ENCODE peak calls at places on chromosomes 2 and 18, in eight cellular contexts. G is GM23338, Y is HFF-Myc, N is heart right ventricle, E is colonic mucosa, R is fibroblast of villous mesenchyme, H is kidney epithelial cell, W is suprapubic skin. Z is an unnamed sample.

GRCh38 chr2:33412920-33413319 is 63.5 kb upstream of the RASGRP3 start:
- DNase-seq in G (peak; percentile 54), Y (no peak), N (no peak), E (no peak), R (peak; percentile 69), H (no peak), W (no peak), Z (peak; percentile 78)

GRCh38 chr2:106961328-106961727 is 75.4 kb upstream of the ST6GAL2 start:
- DNase-seq in G (no peak), Y (no peak), N (no peak), E (no peak), R (no peak), H (no peak), W (no peak), Z (no peak)

GRCh38 chr2:8044046-8044594 is 637.7 kb upstream of the ID2 start:
- DNase-seq in G (no peak), Y (no peak), N (no peak), E (no peak), R (no peak), H (no peak), W (no peak), Z (no peak)

GRCh38 chr18:48828713-48829442 is 121.9 kb downstream of the SMAD7 start:
- DNase-seq in G (no peak), Y (no peak), N (no peak), E (no peak), R (peak; percentile 50), H (no peak), W (peak; percentile 75), Z (no peak)

GRCh38 chr2:85470850-85471800 is 52.6 kb downstream of the SH2D6 start:
- DNase-seq in G (no peak), Y (no peak), N (no peak), E (peak; percentile 76), R (no peak), H (no peak), W (no peak), Z (no peak)

GRCh38 chr2:233081731-233082221 is 21.6 kb downstream of the INPP5D start:
- DNase-seq in G (no peak), Y (no peak), N (no peak), E (no peak), R (no peak), H (no peak), W (no peak), Z (no peak)

GRCh38 chr2:188333751-188334524 is 42.3 kb downstream of the GULP1 start:
- DNase-seq in G (no peak), Y (no peak), N (peak; percentile 17), E (no peak), R (no peak), H (no peak), W (no peak), Z (peak; percentile 24)

GRCh38 chr2:233058717-233059546 is 1.2 kb upstream of the INPP5D start:
- DNase-seq in G (no peak), Y (no peak), N (no peak), E (no peak), R (no peak), H (no peak), W (peak; percentile 73), Z (no peak)

GRCh38 chr2:123363076-123363475 is 662.0 kb upstream of the CNTNAP5 start:
- DNase-seq in G (no peak), Y (no peak), N (no peak), E (no peak), R (no peak), H (no peak), W (no peak), Z (no peak)

GRCh38 chr2:135742307-135742838 is 718 bp downstream of the UBXN4 start:
- DNase-seq in G (peak; percentile 63), Y (no peak), N (peak; percentile 33), E (peak; percentile 43), R (peak; percentile 80), H (peak; percentile 23), W (no peak), Z (peak; percentile 60)

GRCh38 chr2:135741395-135742306 is at the start of gene UBXN4:
- DNase-seq in G (peak; percentile 98), Y (peak; percentile 94), N (peak; percentile 97), E (peak; percentile 98), R (peak; percentile 99), H (peak; percentile 96), W (peak; percentile 97), Z (peak; percentile 99)

GRCh38 chr2:135743860-135744259 is 2.2 kb downstream of the UBXN4 start:
- DNase-seq in G (no peak), Y (no peak), N (no peak), E (no peak), R (peak; percentile 81), H (no peak), W (no peak), Z (no peak)

GRCh38 chr2:135744761-135745314 is 3.2 kb downstream of the UBXN4 start:
- DNase-seq in G (peak; percentile 52), Y (no peak), N (no peak), E (no peak), R (peak; percentile 29), H (no peak), W (no peak), Z (peak; percentile 18)

GRCh38 chr2:135741043-135741394 is 636 bp upstream of the UBXN4 start:
- DNase-seq in G (no peak), Y (no peak), N (no peak), E (no peak), R (no peak), H (no peak), W (no peak), Z (no peak)
- H3K4me3 ChIP-seq in G (no peak overlapping the region), Y (no peak overlapping the region), N (no peak overlapping the region), E (no peak overlapping the region), R (no peak overlapping the region), H (no peak overlapping the region), W (peak overlapping the region; percentile 99), Z (no peak overlapping the region)

GRCh38 chr2:109615637-109616144 is 1.5 kb downstream of the SOWAHC start:
- DNase-seq in G (peak; percentile 61), Y (no peak), N (no peak), E (peak; percentile 80), R (no peak), H (no peak), W (no peak), Z (no peak)
- TF ChIP-seq CTCF in G (peak; percentile 30), Y (peak; percentile 39), N (no peak), E (no peak), R (no peak), H (peak; percentile 29), W (peak; percentile 16), Z (peak; percentile 15)

GRCh38 chr2:118752762-118753429 is 94.6 kb downstream of the EN1 start:
- DNase-seq in G (no peak), Y (no peak), N (no peak), E (no peak), R (no peak), H (no peak), W (no peak), Z (no peak)

GRCh38 chr2:118750959-118751565 is 96.4 kb downstream of the EN1 start:
- DNase-seq in G (no peak), Y (no peak), N (no peak), E (no peak), R (no peak), H (no peak), W (no peak), Z (peak; percentile 18)

GRCh38 chr2:118755362-118755761 is 92.1 kb downstream of the EN1 start:
- DNase-seq in G (no peak), Y (no peak), N (no peak), E (no peak), R (no peak), H (no peak), W (no peak), Z (no peak)
- H3K4me3 ChIP-seq in G (no peak overlapping the region), Y (no peak overlapping the region), N (no peak overlapping the region), E (no peak overlapping the region), R (no peak overlapping the region), H (no peak overlapping the region), W (no peak overlapping the region), Z (no peak overlapping the region)

DNA sequence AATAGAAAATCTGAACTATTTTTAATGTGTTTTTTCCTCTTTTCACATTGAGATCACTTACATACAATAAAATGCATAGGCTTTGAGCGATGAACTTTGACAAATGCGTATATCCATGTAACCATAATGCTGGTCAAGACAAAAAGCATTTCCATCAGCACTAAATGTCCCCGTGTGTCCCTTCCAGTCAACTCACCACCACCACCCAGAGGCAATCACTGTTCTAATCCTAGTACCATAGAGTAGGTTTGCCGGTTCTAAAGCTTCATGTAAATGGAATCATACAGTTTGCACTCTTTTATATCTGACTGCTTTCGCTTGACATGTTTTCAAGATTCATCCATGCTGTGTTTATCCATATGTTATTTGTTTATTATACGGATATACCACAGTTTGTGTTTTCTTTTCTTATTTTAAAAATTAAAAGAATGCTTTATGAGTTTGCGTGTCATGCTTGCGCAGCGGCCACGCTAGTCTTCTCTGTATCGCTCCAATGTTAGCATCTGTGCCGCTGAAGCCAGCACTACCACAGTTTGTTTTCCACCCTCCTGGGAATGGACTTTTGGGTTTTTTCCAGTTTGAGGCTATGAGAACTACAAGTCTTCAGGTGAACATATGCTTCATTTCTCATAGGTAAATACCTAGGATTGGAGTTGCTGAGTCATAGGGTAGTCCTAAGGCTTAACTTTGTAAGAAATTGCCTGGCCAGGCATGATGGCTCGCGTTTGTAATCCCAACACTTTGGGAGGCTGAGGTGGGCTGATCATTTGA is 197.5 kb upstream of the CHAC2 start:
- DNase-seq in G (peak; percentile 11), Y (no peak), N (no peak), E (no peak), R (no peak), H (no peak), W (no peak), Z (no peak)
- TF ChIP-seq CTCF in G (peak; percentile 53), Y (no peak), N (no peak), E (no peak), R (no peak), H (no peak), W (no peak), Z (no peak)

GRCh38 chr2:183390109-183390508 is 265.9 kb downstream of the NUP35 start:
- DNase-seq in G (no peak), Y (no peak), N (no peak), E (no peak), R (no peak), H (no peak), W (no peak), Z (no peak)
- H3K4me3 ChIP-seq in G (no peak overlapping the region), Y (no peak overlapping the region), N (no peak overlapping the region), E (no peak overlapping the region), R (no peak overlapping the region), H (no peak overlapping the region), W (no peak overlapping the region), Z (no peak overlapping the region)

DNA sequence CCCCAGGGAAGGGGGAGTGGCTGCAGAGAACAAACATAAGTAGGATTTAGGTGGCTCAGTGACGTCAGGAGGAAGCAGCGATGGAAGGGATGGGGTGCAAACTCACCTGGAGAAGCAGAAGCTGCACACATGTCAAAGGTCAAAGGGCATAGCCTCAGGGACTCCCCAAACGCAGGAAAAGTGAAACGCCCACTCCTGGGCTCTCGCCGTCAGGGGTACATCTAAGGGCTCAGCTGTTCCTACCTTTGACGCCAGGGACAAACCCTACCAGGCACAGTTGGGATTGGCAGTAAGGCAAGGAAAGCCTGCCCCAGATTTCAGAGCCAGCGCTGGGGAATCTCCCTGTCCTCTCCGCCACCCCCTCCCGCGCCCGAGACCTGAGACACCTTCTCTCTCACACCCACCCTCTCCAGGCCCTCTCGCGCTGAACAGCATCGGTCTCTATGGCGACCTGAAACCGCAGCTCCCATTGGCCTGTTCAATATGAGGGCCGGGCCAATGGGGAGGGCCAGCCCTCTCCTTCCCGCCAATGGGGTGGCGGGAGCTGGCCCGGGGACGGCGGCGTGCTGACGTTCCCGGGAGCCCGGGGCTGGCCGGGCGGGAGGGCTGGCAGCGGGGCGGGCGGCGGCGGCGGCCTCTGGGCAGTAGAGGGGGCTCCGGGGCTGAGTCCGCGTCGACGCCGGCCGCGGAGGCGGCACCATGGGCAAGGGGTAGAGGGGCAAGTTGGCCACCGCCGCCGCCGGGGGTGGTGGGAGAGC is at the start of the genes CCDC148 and PKP4:
- DNase-seq in G (peak; percentile 96), Y (peak; percentile 66), N (peak; percentile 87), E (peak; percentile 90), R (peak; percentile 91), H (peak; percentile 84), W (peak; percentile 94), Z (peak; percentile 89)
- TF ChIP-seq CTCF in G (peak; percentile 33), Y (no peak), N (no peak), E (no peak), R (peak; percentile 10), H (no peak), W (no peak), Z (peak; percentile 18)